ENCODE peak calls at places on chromosomes 3 and 15, in six cellular contexts. A is SK-N-SH treated with all-trans-retinoic acid at 6 μM for 48 hours; L is activated CD8-positive, alpha-beta T cell treated with anti-CD3 and anti-CD28 coated beads for 36 hours; R is heart right ventricle; W is activated naive CD8-positive, alpha-beta T cell treated with anti-CD3 and anti-CD28 coated beads, Interleukin-2, amount 50 U/mL, for 24 hours; O is mucosa of descending colon. Y is an unnamed sample.

GRCh38 chr3:188339410-188340295 is 185.7 kb downstream of the LPP start:
- ATAC-seq in O (peak), A (no peak), L (peak), W (peak), R (no peak), Y (peak)

GRCh38 chr3:52845691-52846426 is 11.0 kb upstream of the MUSTN1 start:
- ATAC-seq in W (no peak), A (peak), L (no peak), O (no peak), R (peak), Y (no peak)

GRCh38 chr15:90619939-90620338 is 90.2 kb downstream of the CRTC3 start:
- ATAC-seq in W (no peak), L (peak), A (no peak), O (no peak), R (no peak), Y (no peak)

GRCh38 chr3:126665221-126665936 is 10.5 kb upstream of the TXNRD3 start:
- ATAC-seq in L (no peak), A (no peak), O (no peak), W (no peak), R (no peak), Y (no peak)

GRCh38 chr3:13638927-13639326 is 90.0 kb downstream of the FBLN2 start:
- ATAC-seq in L (no peak), R (peak), W (no peak), A (no peak), O (no peak), Y (no peak)

GRCh38 chr3:194738254-194739093 is 52.8 kb downstream of the FAM43A start:
- ATAC-seq in W (no peak), L (no peak), O (no peak), A (peak), R (peak), Y (no peak)

GRCh38 chr15:88752501-88752900 is 50.7 kb upstream of the ACAN start:
- ATAC-seq in O (no peak), A (no peak), L (no peak), W (no peak), R (no peak), Y (no peak)

GRCh38 chr3:190076601-190077444 is 43.9 kb downstream of the P3H2 start:
- ATAC-seq in R (peak), W (no peak), A (peak), O (peak), L (no peak), Y (no peak)

GRCh38 chr15:37764733-37765191 is 169.7 kb upstream of the TMCO5A start:
- ATAC-seq in L (peak), O (peak), A (peak), W (no peak), R (no peak), Y (peak)

GRCh38 chr3:38746641-38747040 is 69.4 kb downstream of the SCN10A start:
- ATAC-seq in O (no peak), W (no peak), A (no peak), R (no peak), L (no peak), Y (no peak)

GRCh38 chr15:101068523-101068960 is 149.4 kb downstream of the LRRK1 start:
- ATAC-seq in A (no peak), R (no peak), W (no peak), L (no peak), O (no peak), Y (no peak)

GRCh38 chr15:71679223-71680078 is 130.9 kb upstream of the NR2E3 start:
- ATAC-seq in O (peak), R (no peak), W (peak), A (peak), L (peak), Y (peak)

GRCh38 chr3:25573386-25574171 is 91.1 kb downstream of the TOP2B start:
- ATAC-seq in R (peak), W (no peak), O (no peak), L (no peak), A (peak), Y (no peak)

GRCh38 chr3:172261053-172261452 is 187.2 kb downstream of the GHSR start:
- ATAC-seq in O (no peak), A (no peak), W (no peak), R (no peak), L (no peak), Y (no peak)

GRCh38 chr3:46282696-46283095 is 40.4 kb downstream of the CCR3 start:
- ATAC-seq in A (no peak), L (no peak), O (no peak), R (no peak), W (no peak), Y (no peak)

GRCh38 chr15:96409231-96410138 is 79.0 kb downstream of the NR2F2 start:
- ATAC-seq in R (peak), L (no peak), A (no peak), O (peak), W (no peak), Y (no peak)

GRCh38 chr3:50214824-50215223 is 9.8 kb downstream of the SLC38A3 start:
- ATAC-seq in W (no peak), R (no peak), A (no peak), L (no peak), O (no peak), Y (no peak)

GRCh38 chr15:92617197-92618037 is 38.2 kb downstream of the FAM174B start:
- ATAC-seq in L (no peak), O (peak), W (no peak), A (no peak), R (peak), Y (no peak)

Y was measured in activated CD4-positive, CD25-positive, alpha-beta regulatory T cell treated with anti-CD3 and anti-CD28 coated beads, Interleukin-2, amount 50 U/mL, for 24 hours.